ENCODE peak calls at places on chromosomes 1 and 21, in seven cellular contexts. A is K562, Z is PC-3, P is PC-9, I is neuronal stem cell, M is heart right ventricle, H is kidney epithelial cell. Q is an unnamed sample.

GRCh38 chr1:204677864-204678263 is 7.7 kb downstream of the LRRN2 start:
- DNase-seq in A (no peak), Z (no peak), P (no peak), I (no peak), M (no peak), H (no peak), Q (no peak)

GRCh38 chr1:51736702-51737101 is 119.8 kb downstream of the OSBPL9 start:
- DNase-seq in A (peak; percentile 92), Z (peak; percentile 61), P (peak; percentile 64), I (no peak), M (no peak), H (peak; percentile 75), Q (no peak)

GRCh38 chr1:111596499-111596898 is 23.1 kb upstream of the RAP1A start:
- DNase-seq in A (no peak), Z (no peak), P (no peak), I (no peak), M (no peak), H (no peak), Q (peak; percentile 49)

GRCh38 chr1:54278941-54279422 is 79.0 kb downstream of the MRPL37 start:
- DNase-seq in A (no peak), Z (no peak), P (no peak), I (no peak), M (no peak), H (peak; percentile 32), Q (no peak)

GRCh38 chr21:32382108-32382601 is 10.7 kb downstream of the URB1 start:
- DNase-seq in A (no peak), Z (peak; percentile 92), P (no peak), I (no peak), M (no peak), H (no peak), Q (no peak)

GRCh38 chr1:7421471-7422075 is 349.5 kb upstream of the VAMP3 start:
- DNase-seq in A (no peak), Z (no peak), P (no peak), I (no peak), M (no peak), H (no peak), Q (no peak)

GRCh38 chr1:40096646-40096976 is 441 bp downstream of the PPT1 start:
- DNase-seq in A (no peak), Z (no peak), P (no peak), I (no peak), M (no peak), H (no peak), Q (no peak)

GRCh38 chr1:25799758-25800537 is at the start of gene SELENON:
- DNase-seq in A (peak; percentile 51), Z (peak; percentile 39), P (no peak), I (peak; percentile 62), M (peak; percentile 84), H (no peak), Q (peak; percentile 59)

GRCh38 chr1:209815931-209816338 is 10.0 kb upstream of the IRF6 start:
- DNase-seq in A (no peak), Z (no peak), P (no peak), I (no peak), M (no peak), H (no peak), Q (no peak)

GRCh38 chr1:54850082-54850730 is 36.8 kb downstream of the DHCR24 start:
- DNase-seq in A (no peak), Z (peak; percentile 84), P (no peak), I (no peak), M (no peak), H (no peak), Q (no peak)

GRCh38 chr1:151003175-151003574 is 3.5 kb downstream of the MINDY1 start:
- DNase-seq in A (no peak), Z (no peak), P (no peak), I (no peak), M (no peak), H (no peak), Q (no peak)

GRCh38 chr1:223143760-223144248 is 756 bp upstream of the TLR5 start:
- DNase-seq in A (peak; percentile 89), Z (no peak), P (no peak), I (no peak), M (peak; percentile 21), H (no peak), Q (no peak)

GRCh38 chr1:164754088-164754600 is 195.2 kb downstream of the PBX1 start:
- DNase-seq in A (no peak), Z (no peak), P (no peak), I (no peak), M (peak; percentile 37), H (no peak), Q (no peak)

GRCh38 chr1:59378621-59379020 is 81.7 kb downstream of the FGGY start:
- DNase-seq in A (no peak), Z (no peak), P (no peak), I (no peak), M (no peak), H (no peak), Q (no peak)

GRCh38 chr1:154743536-154744036 is 126.5 kb downstream of the KCNN3 start:
- DNase-seq in A (no peak), Z (no peak), P (no peak), I (no peak), M (no peak), H (no peak), Q (no peak)

GRCh38 chr1:23400324-23401110 is 24.0 kb downstream of the TCEA3 start:
- DNase-seq in A (no peak), Z (no peak), P (no peak), I (no peak), M (no peak), H (no peak), Q (no peak)

GRCh38 chr1:11882814-11883538 is 24.2 kb upstream of the NPPB start:
- DNase-seq in A (peak; percentile 99), Z (no peak), P (no peak), I (no peak), M (peak; percentile 84), H (no peak), Q (no peak)

GRCh38 chr1:5751171-5751556 is 241.1 kb downstream of the NPHP4 start:
- DNase-seq in A (no peak), Z (no peak), P (no peak), I (no peak), M (no peak), H (no peak), Q (no peak)

GRCh38 chr1:5751833-5752714 is 240.2 kb downstream of the NPHP4 start:
- DNase-seq in A (peak; percentile 46), Z (no peak), P (no peak), I (no peak), M (no peak), H (no peak), Q (no peak)

GRCh38 chr1:5754079-5754431 is 238.2 kb downstream of the NPHP4 start:
- DNase-seq in A (no peak), Z (no peak), P (no peak), I (no peak), M (no peak), H (no peak), Q (no peak)

GRCh38 chr1:5753431-5754078 is 238.7 kb downstream of the NPHP4 start:
- DNase-seq in A (no peak), Z (no peak), P (no peak), I (no peak), M (no peak), H (no peak), Q (no peak)

DNA sequence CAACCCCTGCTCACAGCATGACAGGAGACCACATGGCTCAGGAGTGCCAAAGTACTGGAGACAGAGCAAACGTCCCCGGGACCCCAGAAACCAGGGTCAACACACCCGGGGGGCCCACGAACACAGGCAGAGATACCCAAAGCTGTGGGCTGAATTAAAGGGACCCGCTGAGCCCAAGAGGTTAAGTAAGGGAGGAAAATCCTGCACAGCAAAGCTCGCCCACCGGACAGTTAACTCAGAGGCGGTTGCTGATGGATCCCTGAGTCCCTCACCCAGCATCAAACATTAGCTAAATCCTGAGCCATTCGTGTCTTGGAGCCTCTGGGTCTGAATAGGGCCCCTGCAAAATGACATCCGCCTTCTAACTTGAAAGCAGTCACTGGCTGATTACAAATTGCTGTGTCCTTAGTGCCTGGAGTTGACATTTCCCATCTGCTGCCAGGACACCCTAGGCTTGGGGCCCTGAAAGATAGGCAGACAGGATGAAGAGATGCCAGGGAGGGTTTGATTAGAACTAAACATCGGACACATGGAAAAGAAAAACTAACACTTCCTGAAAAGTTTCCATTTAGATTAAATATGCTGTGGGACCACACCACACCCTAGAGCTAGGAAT is 239.4 kb downstream of the NPHP4 start:
- DNase-seq in A (no peak), Z (no peak), P (no peak), I (no peak), M (no peak), H (no peak), Q (no peak)
- H3K27me3 ChIP-seq in A (peaks cover 56% of the 10 kb centered on the region), Z (peaks cover 98% of the 10 kb centered on the region), P (peaks cover 84% of the 10 kb centered on the region), I (no peaks in the 10 kb centered on the region), M (peaks cover 13% of the 10 kb centered on the region), H (peaks cover 7% of the 10 kb centered on the region), Q (no peaks in the 10 kb centered on the region)

DNA sequence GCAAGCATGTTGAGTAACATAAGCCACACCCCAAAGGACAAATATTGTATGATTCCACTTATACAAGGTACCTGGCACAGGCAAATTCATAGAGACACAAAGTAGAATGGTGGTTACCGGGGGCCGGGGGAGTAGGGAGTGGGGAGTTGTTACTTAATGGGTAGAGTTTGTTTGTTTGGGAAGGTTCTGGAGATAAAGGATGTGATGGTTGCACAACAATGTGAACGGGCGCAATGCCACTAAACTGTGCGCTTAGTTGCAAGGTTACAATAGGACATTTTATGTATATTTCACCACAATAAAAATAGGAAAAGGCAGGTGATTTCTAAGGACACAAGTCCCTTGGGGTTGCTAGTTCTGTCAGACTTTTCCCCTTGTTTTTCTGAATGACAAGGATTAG is 516.6 kb downstream of the KIF26B start:
- DNase-seq in A (no peak), Z (no peak), P (no peak), I (no peak), M (no peak), H (no peak), Q (no peak)
- H3K36me3 ChIP-seq in A (no peaks in the 10 kb centered on the region), Z (no peaks in the 10 kb centered on the region), P (no peaks in the 10 kb centered on the region), I (no peaks in the 10 kb centered on the region), M (no peaks in the 10 kb centered on the region), H (no peaks in the 10 kb centered on the region), Q (no peaks in the 10 kb centered on the region)

GRCh38 chr1:41359211-41360073 is 1.8 kb upstream of the FOXO6 start:
- DNase-seq in A (no peak), Z (no peak), P (no peak), I (no peak), M (no peak), H (no peak), Q (no peak)
- H3K27me3 ChIP-seq in A (peaks cover 11% of the 10 kb centered on the region), Z (peaks cover 10% of the 10 kb centered on the region), P (peaks cover 7% of the 10 kb centered on the region), I (peaks cover 10% of the 10 kb centered on the region), M (peaks cover 12% of the 10 kb centered on the region), H (peaks cover 17% of the 10 kb centered on the region), Q (peaks cover 16% of the 10 kb centered on the region)

GRCh38 chr1:172268237-172268636 is 152.2 kb upstream of the C1orf105 start:
- DNase-seq in A (no peak), Z (no peak), P (no peak), I (no peak), M (no peak), H (no peak), Q (no peak)

GRCh38 chr1:172269644-172270043 is 150.8 kb upstream of the C1orf105 start:
- DNase-seq in A (no peak), Z (no peak), P (no peak), I (no peak), M (no peak), H (no peak), Q (no peak)

GRCh38 chr1:172272087-172272486 is 148.4 kb upstream of the C1orf105 start:
- DNase-seq in A (no peak), Z (no peak), P (no peak), I (no peak), M (no peak), H (no peak), Q (no peak)

GRCh38 chr1:172269084-172269483 is 151.4 kb upstream of the C1orf105 start:
- DNase-seq in A (no peak), Z (no peak), P (no peak), I (no peak), M (no peak), H (no peak), Q (no peak)

GRCh38 chr1:172270605-172271004 is 149.9 kb upstream of the C1orf105 start:
- DNase-seq in A (no peak), Z (no peak), P (no peak), I (no peak), M (no peak), H (no peak), Q (no peak)
- H3K36me3 ChIP-seq in A (no peaks in the 10 kb centered on the region), Z (no peaks in the 10 kb centered on the region), P (no peaks in the 10 kb centered on the region), I (no peaks in the 10 kb centered on the region), M (no peaks in the 10 kb centered on the region), H (no peaks in the 10 kb centered on the region), Q (no peaks in the 10 kb centered on the region)

Q was measured in CD8-positive, alpha-beta memory T cell.